ENCODE peak calls at places on chromosomes 3 and 15, in five cellular contexts. M is heart left ventricle, W is Peyer's patch, C is right atrium auricular region, N is OCI-LY7. J is an unnamed sample.

GRCh38 chr15:99452728-99453643 is 112.8 kb upstream of the MEF2A start:
- DNase-seq in M (peak; percentile 95), W (peak; percentile 87), C (peak; percentile 95), N (no peak), J (peak; percentile 96)

GRCh38 chr3:126982125-126982521 is 792 bp upstream of the PLXNA1 start:
- DNase-seq in M (no peak), W (peak; percentile 69), C (no peak), N (no peak), J (peak; percentile 23)

GRCh38 chr3:179771797-179772196 is 119.0 kb downstream of the USP13 start:
- DNase-seq in M (no peak), W (no peak), C (no peak), N (no peak), J (no peak)

GRCh38 chr3:184177331-184177731 is 2.7 kb downstream of the AP2M1 start:
- DNase-seq in M (no peak), W (no peak), C (no peak), N (no peak), J (no peak)

GRCh38 chr15:75776075-75776443 is 63.4 kb upstream of the CSPG4 start:
- DNase-seq in M (no peak), W (no peak), C (no peak), N (no peak), J (no peak)

GRCh38 chr15:66850078-66850991 is 148.3 kb downstream of the SMAD6 start:
- DNase-seq in M (peak; percentile 72), W (peak; percentile 44), C (peak; percentile 81), N (peak; percentile 14), J (peak; percentile 72)

GRCh38 chr15:96330064-96330449 is 443 bp upstream of the NR2F2 start:
- DNase-seq in M (no peak), W (no peak), C (no peak), N (no peak), J (peak; percentile 86)

GRCh38 chr15:80804970-80805495 is 25.9 kb downstream of the CEMIP start:
- DNase-seq in M (no peak), W (no peak), C (no peak), N (no peak), J (no peak)

GRCh38 chr15:37881237-37882013 is 53.0 kb upstream of the TMCO5A start:
- DNase-seq in M (no peak), W (no peak), C (no peak), N (no peak), J (no peak)
- TF ChIP-seq CTCF in M (no peak), W (no peak), C (no peak), N (no peak), J (no peak)

DNA sequence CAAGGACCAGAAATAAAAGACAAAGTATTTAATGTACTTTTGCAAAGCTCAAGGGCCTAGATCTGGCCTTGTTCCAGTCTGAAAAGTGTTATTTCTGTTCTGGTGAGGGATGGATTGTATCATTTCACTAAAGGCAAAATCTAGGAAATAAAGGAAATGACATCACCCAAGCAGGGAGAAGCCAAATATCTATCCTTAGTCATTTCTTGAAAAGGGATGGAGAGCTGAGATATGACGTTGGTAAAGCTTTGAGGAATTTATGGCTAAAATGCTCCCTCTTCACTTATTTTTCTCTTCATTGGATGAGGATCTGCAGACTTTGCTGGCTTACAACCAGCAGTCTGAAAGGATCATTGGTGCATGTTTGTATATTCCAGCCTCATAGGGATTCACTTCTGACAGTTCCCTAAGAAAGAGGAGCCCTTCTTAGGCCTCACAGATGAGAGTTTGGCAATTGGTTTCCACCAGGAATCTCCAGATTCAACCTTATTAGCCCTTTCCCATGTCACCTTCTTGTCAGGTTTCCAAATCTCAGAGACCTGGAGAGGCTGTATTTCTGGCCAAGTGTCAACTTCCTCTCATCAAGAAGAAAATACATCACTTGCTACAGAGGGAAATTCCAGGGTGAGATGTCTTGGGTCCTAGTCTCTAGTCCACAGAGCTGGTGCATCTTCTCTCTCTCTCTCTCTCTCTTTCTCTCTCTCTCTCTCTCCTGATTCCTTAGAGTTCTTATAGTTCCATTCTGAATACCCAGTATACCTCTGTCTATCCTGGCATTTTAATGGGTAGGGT is 93.7 kb upstream of the BOC start:
- DNase-seq in M (no peak), W (no peak), C (no peak), N (no peak), J (no peak)
- H3K27ac ChIP-seq in M (peak overlapping the region; percentile 33), W (no peak overlapping the region), C (peak overlapping the region; percentile 34), N (no peak overlapping the region), J (peak overlapping the region; percentile 52)

GRCh38 chr15:34621675-34622074 is 38.2 kb upstream of the GOLGA8B start:
- DNase-seq in M (no peak), W (no peak), C (no peak), N (no peak), J (no peak)
- TF ChIP-seq CTCF in M (peak; percentile 17), W (no peak), C (peak; percentile 58), N (peak; percentile 52), J (no peak)

GRCh38 chr3:32577621-32578556 is 7.2 kb upstream of the DYNC1LI1 start:
- DNase-seq in M (no peak), W (no peak), C (peak; percentile 59), N (peak; percentile 58), J (no peak)
- H3K27ac ChIP-seq in M (peak overlapping the region; percentile 84), W (no peak overlapping the region), C (peak overlapping the region; percentile 61), N (peak overlapping the region; percentile 20), J (peak overlapping the region; percentile 55)

GRCh38 chr3:10515884-10516495 is 10.6 kb upstream of the ATP2B2 start:
- DNase-seq in M (no peak), W (peak; percentile 29), C (no peak), N (no peak), J (no peak)
- TF ChIP-seq CTCF in M (no peak), W (no peak), C (no peak), N (peak; percentile 23), J (no peak)